ENCODE peak calls at places on chromosomes 5 and 9, in four cellular contexts. H is OCI-LY7, K is neural progenitor cell, M is uterus. F is an unnamed sample.

GRCh38 chr5:67120032-67120431 is 76.6 kb downstream of the CD180 start:
- DNase-seq in K (no peak), M (no peak), H (no peak), F (no peak)

GRCh38 chr5:101728933-101729332 is 567.2 kb downstream of the SLCO4C1 start:
- DNase-seq in H (no peak), M (no peak), K (peak), F (no peak)

GRCh38 chr9:112331676-112331955 is 1.8 kb downstream of the PTBP3 start:
- DNase-seq in H (peak), K (no peak), M (no peak), F (no peak)

GRCh38 chr9:93300585-93301081 is 116.7 kb downstream of the WNK2 start:
- DNase-seq in K (no peak), M (peak), H (no peak), F (peak)

GRCh38 chr5:124740991-124741583 is 5.4 kb downstream of the ZNF608 start:
- DNase-seq in K (no peak), H (peak), M (no peak), F (no peak)

GRCh38 chr5:20972419-20972925 is 984.5 kb upstream of the CDH18 start:
- DNase-seq in K (peak), M (no peak), H (no peak), F (no peak)

GRCh38 chr9:126407125-126407870 is 80.7 kb downstream of the MVB12B start:
- DNase-seq in M (no peak), H (no peak), K (no peak), F (no peak)

GRCh38 chr5:150523472-150524350 is 15.8 kb downstream of the NDST1 start:
- DNase-seq in M (peak), H (peak), K (peak), F (peak)

GRCh38 chr5:133225671-133226152 is 173.9 kb downstream of the HSPA4 start:
- DNase-seq in M (peak), K (no peak), H (no peak), F (no peak)

GRCh38 chr9:132503116-132503515 is 79.3 kb upstream of the BARHL1 start:
- DNase-seq in M (no peak), H (no peak), K (no peak), F (no peak)

GRCh38 chr9:7368410-7369292 is 430.9 kb downstream of the DMAC1 start:
- DNase-seq in K (no peak), H (no peak), M (no peak), F (no peak)

GRCh38 chr5:111795142-111795541 is 38.1 kb upstream of the NREP start:
- DNase-seq in M (no peak), K (no peak), H (no peak), F (no peak)

GRCh38 chr5:111787006-111787405 is 30.0 kb upstream of the NREP start:
- DNase-seq in H (no peak), K (no peak), M (no peak), F (no peak)

GRCh38 chr5:111790295-111790694 is 33.3 kb upstream of the NREP start:
- DNase-seq in K (no peak), H (no peak), M (no peak), F (no peak)

GRCh38 chr5:111792659-111793058 is 35.7 kb upstream of the NREP start:
- DNase-seq in K (no peak), H (no peak), M (no peak), F (no peak)
- TF ChIP-seq CTCF in K (no peak), H (no peak), M (no peak), F (no peak)

GRCh38 chr5:173161148-173161547 is 16.8 kb downstream of the BNIP1 start:
- DNase-seq in H (no peak), K (no peak), M (no peak), F (no peak)

GRCh38 chr5:173158366-173158765 is 14.0 kb downstream of the BNIP1 start:
- DNase-seq in H (no peak), K (no peak), M (no peak), F (no peak)

GRCh38 chr5:173165193-173165988 is 21.1 kb downstream of the BNIP1 start:
- DNase-seq in K (no peak), M (no peak), H (no peak), F (no peak)

GRCh38 chr5:173159256-173159655 is 14.9 kb downstream of the BNIP1 start:
- DNase-seq in K (no peak), H (no peak), M (no peak), F (no peak)

DNA sequence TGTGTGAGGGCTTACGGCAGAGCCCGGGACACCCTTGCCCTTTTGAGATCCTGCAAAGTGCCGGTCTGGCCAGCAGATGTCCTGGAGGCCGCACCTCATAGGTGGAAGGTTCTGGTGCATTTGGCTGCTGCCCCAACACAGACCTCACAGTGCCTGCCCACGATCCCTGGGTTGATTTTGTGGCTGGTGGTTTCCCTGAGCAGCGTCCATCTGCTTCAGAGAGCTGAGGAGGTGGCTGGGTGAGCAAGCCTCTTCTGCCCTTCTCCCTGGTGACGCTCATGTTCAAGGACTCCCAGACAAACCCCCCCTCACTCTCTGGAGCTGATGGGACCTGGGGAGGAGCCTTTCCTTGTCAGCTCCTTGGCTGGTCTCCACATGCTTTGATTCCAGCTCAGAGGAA is 18.9 kb downstream of the BNIP1 start:
- DNase-seq in M (peak), K (no peak), H (no peak), F (no peak)
- TF ChIP-seq CTCF in M (no peak), K (no peak), H (no peak), F (no peak)

DNA sequence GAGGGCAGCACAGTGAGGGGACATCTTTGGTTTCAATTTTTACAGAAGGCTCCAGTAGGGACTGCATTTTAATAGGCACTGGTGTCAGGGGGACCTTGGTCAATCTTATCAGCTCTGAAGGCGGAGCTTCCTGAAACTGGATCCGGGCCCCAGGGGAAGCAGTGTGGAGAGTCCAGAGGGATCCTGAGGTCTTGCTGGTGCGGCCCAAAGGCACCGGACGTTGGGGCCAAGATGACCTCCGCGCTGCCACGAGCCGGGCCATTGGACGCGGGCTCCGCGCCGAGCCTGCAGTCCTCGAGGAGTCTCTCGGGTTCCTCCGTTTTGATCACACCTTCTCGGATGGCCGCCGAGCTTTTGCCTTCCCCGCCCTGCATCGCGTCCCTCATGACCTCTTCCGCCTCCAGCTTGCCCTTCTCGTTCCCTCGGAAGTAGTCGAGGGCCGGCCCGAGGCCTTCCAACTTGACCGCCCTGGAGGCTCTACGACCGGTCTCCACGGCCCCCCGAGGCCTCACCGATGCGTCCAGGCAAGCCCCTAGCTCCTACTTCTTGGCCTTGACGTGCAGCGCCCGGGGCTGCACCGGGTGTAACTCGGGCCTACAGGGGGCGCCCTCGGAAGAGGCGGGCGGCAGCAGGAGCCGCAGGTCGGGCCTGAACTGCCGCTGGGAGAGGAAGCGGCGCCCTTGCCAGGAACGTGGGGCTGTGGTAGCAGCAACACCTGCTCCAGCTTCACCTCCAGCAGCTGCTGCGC is 18.8 kb downstream of the C5orf52 start:
- DNase-seq in K (no peak), M (no peak), H (no peak), F (no peak)
- TF ChIP-seq CTCF in K (no peak), M (no peak), H (peak), F (no peak)

GRCh38 chr5:148347706-148348105 is 12.3 kb downstream of the SPINK9 start:
- DNase-seq in M (no peak), H (no peak), K (no peak), F (no peak)

GRCh38 chr5:148352696-148353095 is 17.3 kb downstream of the SPINK9 start:
- DNase-seq in M (no peak), K (no peak), H (no peak), F (no peak)

GRCh38 chr5:148353634-148354033 is 18.3 kb downstream of the SPINK9 start:
- DNase-seq in K (no peak), H (no peak), M (no peak), F (no peak)
- TF ChIP-seq CTCF in K (peak), H (no peak), M (no peak), F (no peak)

GRCh38 chr5:169668732-169669131 is 31.7 kb downstream of the DOCK2 start:
- DNase-seq in K (peak), H (no peak), M (no peak), F (no peak)
- TF ChIP-seq CTCF in K (no peak), H (no peak), M (no peak), F (no peak)

GRCh38 chr5:131514316-131515275 is 120.4 kb downstream of the RAPGEF6 start:
- DNase-seq in M (no peak), H (no peak), K (no peak), F (peak)
- TF ChIP-seq CTCF in M (no peak), H (no peak), K (no peak), F (no peak)

DNA sequence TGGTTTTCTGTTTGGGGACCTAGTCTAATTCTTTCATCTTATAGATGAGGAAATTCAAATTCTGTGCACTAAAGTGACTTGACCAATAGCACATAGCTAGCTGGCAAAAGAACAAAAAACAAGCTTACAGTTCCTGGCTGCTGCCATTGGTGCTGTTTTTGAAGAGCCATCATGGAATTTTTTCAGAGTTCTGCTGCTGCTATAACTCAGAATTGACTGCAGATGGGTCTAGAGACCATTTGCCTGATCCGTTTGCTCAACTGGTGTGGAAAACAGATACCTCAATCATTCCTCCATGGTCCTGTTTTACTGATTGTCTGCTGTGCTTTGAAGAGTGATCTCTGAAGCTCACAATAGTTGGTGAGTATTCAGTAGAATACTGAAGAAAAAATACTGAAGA is 15.2 kb downstream of the FBXL7 start:
- DNase-seq in H (no peak), K (no peak), M (no peak), F (no peak)
- TF ChIP-seq CTCF in H (no peak), K (no peak), M (no peak), F (no peak)

DNA sequence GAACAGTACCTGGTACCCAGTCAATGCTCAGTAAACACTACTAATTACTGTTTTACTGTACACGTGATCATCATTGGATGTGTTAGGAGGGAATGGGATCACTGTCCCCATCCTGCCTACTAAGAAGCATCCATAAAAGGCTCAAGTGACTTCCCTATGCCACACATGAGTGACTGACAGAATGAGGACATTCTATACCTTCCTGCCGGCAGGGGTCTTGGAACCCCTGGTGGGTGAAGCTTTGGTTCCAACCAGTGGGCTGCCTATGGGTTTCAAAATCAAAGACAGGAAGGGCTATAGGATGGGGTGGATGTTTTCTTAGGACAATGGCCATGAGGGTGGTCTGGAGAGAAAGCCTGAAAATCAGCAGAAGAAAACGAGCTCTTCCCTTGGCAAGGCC is 209.6 kb upstream of the PANK3 start:
- DNase-seq in H (no peak), M (no peak), K (no peak), F (no peak)
- TF ChIP-seq CTCF in H (no peak), M (no peak), K (no peak), F (no peak)

GRCh38 chr5:65209341-65209740 is 272.4 kb downstream of the ADAMTS6 start:
- DNase-seq in H (no peak), M (no peak), K (no peak), F (no peak)

GRCh38 chr5:65213921-65214525 is 267.7 kb downstream of the ADAMTS6 start:
- DNase-seq in M (no peak), H (peak), K (peak), F (no peak)
- TF ChIP-seq CTCF in M (peak), H (peak), K (peak), F (peak)

F was measured in GM13977.